ENCODE peak calls at places on chromosome 17, in four cellular contexts. R, O, U and B are unnamed samples. For H3K4me1 and H3K9me3, the result is how much of the 10 kb centered on the place peaks cover.

GRCh38 chr17:5978496-5978895 is 91.7 kb upstream of the WSCD1 start:
- DNase-seq in R (no peak), O (no peak), U (no peak), B (no peak)

GRCh38 chr17:30290696-30291570 is 811 bp downstream of the BLMH start:
- DNase-seq in R (peak), O (peak), U (peak), B (peak)

GRCh38 chr17:2929881-2930533 is 133.4 kb downstream of the OR1D5 start:
- DNase-seq in R (peak), O (peak), U (peak), B (peak)

GRCh38 chr17:75486951-75487350 is 28.4 kb downstream of the CASKIN2 start:
- DNase-seq in R (no peak), O (no peak), U (no peak), B (no peak)

GRCh38 chr17:14428640-14429029 is 127.8 kb downstream of the HS3ST3B1 start:
- DNase-seq in R (no peak), O (no peak), U (no peak), B (no peak)

GRCh38 chr17:37490022-37490587 is 414 bp downstream of the DUSP14 start:
- DNase-seq in R (peak), O (peak), U (peak), B (peak)

GRCh38 chr17:71304498-71305158 is 816.2 kb upstream of the SOX9 start:
- DNase-seq in R (no peak), O (no peak), U (no peak), B (no peak)

GRCh38 chr17:42281571-42282096 is 5.4 kb upstream of the STAT5B start:
- DNase-seq in R (peak), O (no peak), U (no peak), B (no peak)

GRCh38 chr17:74211929-74212261 is 1.5 kb upstream of the TTYH2 start:
- DNase-seq in R (no peak), O (no peak), U (peak), B (no peak)

GRCh38 chr17:42112552-42113176 is at the start of gene DHX58:
- DNase-seq in R (no peak), O (peak), U (peak), B (peak)

GRCh38 chr17:56754523-56755208 is 79.1 kb downstream of the C17orf67 start:
- DNase-seq in R (peak), O (peak), U (peak), B (no peak)

GRCh38 chr17:37643118-37643766 is at the start of gene DDX52:
- DNase-seq in R (peak), O (peak), U (peak), B (peak)

GRCh38 chr17:75033346-75034235 is 13.2 kb downstream of the ATP5PD start:
- DNase-seq in R (peak), O (peak), U (peak), B (peak)

GRCh38 chr17:48589060-48589830 is 796 bp downstream of the HOXB3 start:
- DNase-seq in R (no peak), O (no peak), U (peak), B (no peak)

GRCh38 chr17:48586355-48586924 is 3.6 kb downstream of the HOXB3 start:
- DNase-seq in R (no peak), O (no peak), U (peak), B (peak)

GRCh38 chr17:48588519-48588918 is 1.5 kb downstream of the HOXB3 start:
- DNase-seq in R (no peak), O (no peak), U (peak), B (no peak)

GRCh38 chr17:48588074-48588415 is 2.0 kb downstream of the HOXB3 start:
- DNase-seq in R (no peak), O (no peak), U (no peak), B (no peak)

DNA sequence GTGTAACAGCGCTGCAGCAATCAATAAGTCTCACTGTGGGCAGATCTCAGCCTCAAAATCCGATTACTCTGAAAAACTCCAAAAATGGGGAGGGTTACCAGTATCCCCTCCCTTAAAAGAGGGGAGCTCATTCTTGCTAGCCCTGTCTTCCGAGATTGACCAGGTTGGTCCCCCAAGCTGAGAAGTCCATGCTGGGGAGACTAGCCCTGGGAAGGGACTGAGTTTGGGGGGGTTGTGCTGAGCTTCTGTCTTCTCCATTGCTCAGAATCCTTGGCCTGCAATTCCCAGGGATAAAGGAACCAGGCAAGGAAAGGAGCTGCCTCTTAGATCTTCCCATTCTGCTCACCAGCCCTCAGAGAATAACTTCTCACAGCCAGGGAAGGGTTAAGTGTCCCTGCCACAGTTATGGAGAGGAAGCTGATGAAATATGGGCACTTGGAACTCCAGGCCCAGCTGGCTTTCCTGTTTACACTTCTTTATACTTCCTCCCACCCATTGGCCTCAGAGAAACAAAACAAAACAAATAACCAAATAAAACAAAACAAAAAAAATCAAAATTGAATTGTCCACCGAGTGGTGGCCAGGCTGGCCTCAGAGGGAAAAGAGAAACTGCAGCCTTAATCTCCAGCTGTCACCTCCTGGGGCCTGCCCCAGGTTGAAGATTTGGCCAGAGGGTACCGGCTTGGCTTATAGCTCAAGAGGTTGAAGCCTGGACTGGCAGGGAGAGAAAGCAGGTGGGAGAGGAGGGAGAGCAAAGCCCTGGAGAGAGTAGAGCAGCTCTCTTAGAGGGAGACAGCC is 2.6 kb downstream of the HOXB3 start:
- DNase-seq in R (no peak), O (no peak), U (peak), B (peak)
- TF ChIP-seq EZH2 in R (no peak), O (no peak), U (no peak), B (no peak)

DNA sequence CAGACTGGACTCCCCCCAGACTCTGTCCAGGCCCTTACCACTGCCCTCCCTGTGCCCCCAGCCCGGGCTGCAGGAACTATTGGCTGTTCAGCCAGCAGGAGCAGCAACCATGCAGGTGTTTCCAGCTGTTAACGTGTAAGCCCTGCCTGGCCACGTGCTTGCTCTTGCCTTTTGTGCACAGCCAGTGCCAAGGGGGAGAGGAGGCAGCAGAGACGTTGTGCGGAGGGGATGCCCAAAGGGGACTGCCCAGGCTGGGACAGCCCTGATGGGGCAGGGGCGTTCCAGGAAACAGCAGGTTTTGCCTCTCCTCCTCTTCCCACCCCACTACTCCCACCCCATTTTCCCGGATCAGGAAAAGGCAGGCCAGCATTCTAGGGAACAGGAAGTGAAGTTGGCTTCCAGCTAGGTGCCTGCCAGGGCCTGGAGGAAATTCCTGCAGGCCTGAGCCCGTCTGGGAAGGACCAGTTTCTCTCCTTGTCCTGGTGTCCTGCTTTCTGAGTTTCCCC is 16.7 kb upstream of the LASP1NB start:
- DNase-seq in R (no peak), O (no peak), U (no peak), B (no peak)
- H3K4me1 ChIP-seq in R (under half), O (under half), U (under half), B (under half)

GRCh38 chr17:21298056-21298982 is 13.8 kb downstream of the MAP2K3 start:
- DNase-seq in R (no peak), O (no peak), U (no peak), B (no peak)
- H3K9me3 ChIP-seq in R (under half), O (under half), U (under half), B (under half)

DNA sequence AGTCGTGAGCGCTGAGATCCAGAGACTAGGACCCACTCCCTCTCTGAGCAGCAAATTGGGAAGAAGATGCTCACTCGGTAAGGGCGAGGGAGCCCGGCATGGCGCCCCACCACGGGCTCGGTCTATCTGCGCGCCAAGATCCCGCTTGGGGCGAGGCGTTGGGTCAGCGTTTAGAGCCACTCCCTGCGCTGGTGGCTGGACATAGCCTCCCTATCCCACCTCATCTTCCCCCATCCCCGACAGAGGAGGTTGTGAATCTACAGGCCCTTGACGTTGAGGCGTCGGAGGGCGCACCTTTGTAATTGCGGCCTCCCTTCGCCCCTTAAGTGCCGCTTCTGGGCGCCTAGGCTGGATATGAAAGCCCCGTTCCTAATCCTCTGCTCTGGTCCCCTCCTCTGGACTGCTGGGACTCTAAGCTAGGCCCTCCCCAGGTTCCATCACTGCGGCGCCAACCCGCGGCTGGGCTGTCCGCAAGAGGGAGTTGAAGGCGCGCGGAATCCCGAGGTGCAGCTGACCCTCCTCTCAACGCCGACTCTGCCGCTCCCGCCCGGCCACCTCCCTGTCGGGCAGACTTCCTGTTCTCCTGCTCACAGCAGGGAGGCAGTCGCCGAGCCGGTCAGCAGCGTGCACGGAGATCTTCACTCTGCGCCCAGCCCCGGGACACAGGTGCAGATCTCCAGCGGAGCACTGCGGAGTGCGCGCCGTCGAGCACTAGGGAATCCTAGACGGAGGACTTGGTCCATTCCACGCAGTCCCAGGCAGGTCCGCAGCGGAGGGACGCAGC is 16.1 kb upstream of the HOXB9 start:
- DNase-seq in R (peak), O (no peak), U (no peak), B (no peak)
- TF ChIP-seq EZH2 in R (peak), O (peak), U (peak), B (no peak)